ENCODE peak calls at places on chromosomes 16 and 17, in four cellular contexts. B, H, N and A are unnamed samples.

GRCh38 chr17:77615672-77616242 is 342.7 kb upstream of the TNRC6C start:
- DNase-seq in B (no peak), H (no peak), N (no peak), A (no peak)

GRCh38 chr17:31488982-31489294 is 97.5 kb downstream of the RAB11FIP4 start:
- DNase-seq in B (no peak), H (no peak), N (no peak), A (no peak)

GRCh38 chr17:45123930-45124796 is 8.2 kb downstream of the PLCD3 start:
- DNase-seq in B (peak), H (peak), N (no peak), A (peak)

GRCh38 chr17:35968520-35969054 is 12.7 kb downstream of the CCL16 start:
- DNase-seq in B (no peak), H (no peak), N (no peak), A (no peak)

GRCh38 chr17:40303706-40304450 is 5.1 kb upstream of the RARA start:
- DNase-seq in B (no peak), H (no peak), N (no peak), A (peak)

GRCh38 chr16:4389051-4389955 is 17.7 kb downstream of the VASN start:
- DNase-seq in B (no peak), H (no peak), N (no peak), A (no peak)

GRCh38 chr16:57640612-57641011 is 12.2 kb downstream of the ADGRG1 start:
- DNase-seq in B (no peak), H (no peak), N (no peak), A (no peak)

GRCh38 chr16:67154578-67155304 is 3.9 kb upstream of the B3GNT9 start:
- DNase-seq in B (no peak), H (no peak), N (no peak), A (peak)

GRCh38 chr17:29048440-29049360 is 5.8 kb downstream of the PIPOX start:
- DNase-seq in B (peak), H (no peak), N (no peak), A (no peak)

GRCh38 chr17:27285501-27285900 is 8.4 kb upstream of the WSB1 start:
- DNase-seq in B (no peak), H (no peak), N (no peak), A (no peak)

GRCh38 chr17:29007456-29008455 is 1.9 kb upstream of the SEZ6 start:
- DNase-seq in B (peak), H (peak), N (no peak), A (no peak)

GRCh38 chr16:79658301-79659001 is 57.9 kb upstream of the MAF start:
- DNase-seq in B (no peak), H (peak), N (no peak), A (no peak)

GRCh38 chr16:30902070-30902972 is 5.9 kb downstream of the CTF1 start:
- DNase-seq in B (no peak), H (peak), N (peak), A (peak)

GRCh38 chr16:66242672-66243071 is 123.8 kb upstream of the CDH5 start:
- DNase-seq in B (no peak), H (no peak), N (no peak), A (no peak)

GRCh38 chr16:65521685-65522338 is 399.9 kb upstream of the CDH11 start:
- DNase-seq in B (no peak), H (no peak), N (no peak), A (no peak)

GRCh38 chr17:44757045-44757917 is 1.5 kb upstream of the ADAM11 start:
- DNase-seq in B (no peak), H (no peak), N (no peak), A (no peak)

GRCh38 chr16:27611340-27611739 is 61.4 kb downstream of the KATNIP start:
- DNase-seq in B (no peak), H (peak), N (no peak), A (no peak)

GRCh38 chr16:72878301-72879269 is 169.3 kb downstream of the ZFHX3 start:
- DNase-seq in B (no peak), H (no peak), N (no peak), A (no peak)

GRCh38 chr16:75267631-75268264 is 16.3 kb upstream of the BCAR1 start:
- DNase-seq in B (peak), H (peak), N (no peak), A (peak)

GRCh38 chr17:57577751-57578607 is 167.1 kb downstream of the CCDC182 start:
- DNase-seq in B (no peak), H (no peak), N (no peak), A (no peak)

GRCh38 chr16:56915311-56916105 is 16.4 kb upstream of the HERPUD1 start:
- DNase-seq in B (no peak), H (no peak), N (no peak), A (no peak)